ENCODE peak calls at places on chromosomes 5 and 9, in four cellular contexts. One of them, this sample, is unnamed.

GRCh38 chr9:20623748-20624124 is 1.4 kb upstream of the MLLT3 start:
- DNase-seq in GM12878: no peak
- DNase-seq in HepG2: no peak
- DNase-seq in K562: no peak
- DNase-seq in this sample: no peak

GRCh38 chr9:98260635-98261034 is 5.2 kb upstream of the TBC1D2 start:
- DNase-seq in GM12878: no peak
- DNase-seq in HepG2: no peak
- DNase-seq in K562: peak
- DNase-seq in this sample: no peak

GRCh38 chr9:76371901-76372300 is 22.3 kb downstream of the RFK start:
- DNase-seq in GM12878: no peak
- DNase-seq in HepG2: no peak
- DNase-seq in K562: no peak
- DNase-seq in this sample: no peak

GRCh38 chr9:89442016-89442415 is 55.9 kb downstream of the SEMA4D start:
- DNase-seq in GM12878: no peak
- DNase-seq in HepG2: no peak
- DNase-seq in K562: no peak
- DNase-seq in this sample: no peak

GRCh38 chr5:181205735-181206401 is 872 bp upstream of the TRIM7 start:
- DNase-seq in GM12878: no peak
- DNase-seq in HepG2: no peak
- DNase-seq in K562: no peak
- DNase-seq in this sample: no peak

GRCh38 chr5:760363-761205 is 23.9 kb downstream of the ZDHHC11B start:
- DNase-seq in GM12878: no peak
- DNase-seq in HepG2: no peak
- DNase-seq in K562: no peak
- DNase-seq in this sample: no peak

GRCh38 chr5:145660897-145661650 is 174.1 kb downstream of the PRELID2 start:
- DNase-seq in GM12878: no peak
- DNase-seq in HepG2: no peak
- DNase-seq in K562: no peak
- DNase-seq in this sample: no peak

GRCh38 chr5:111668713-111669112 is 88.3 kb downstream of the NREP start:
- DNase-seq in GM12878: no peak
- DNase-seq in HepG2: no peak
- DNase-seq in K562: no peak
- DNase-seq in this sample: no peak

GRCh38 chr9:70921126-70921525 is 200.3 kb downstream of the TRPM3 start:
- DNase-seq in GM12878: no peak
- DNase-seq in HepG2: no peak
- DNase-seq in K562: no peak
- DNase-seq in this sample: no peak

GRCh38 chr5:135457424-135458071 is 5.4 kb upstream of the TIFAB start:
- DNase-seq in GM12878: no peak
- DNase-seq in HepG2: peak
- DNase-seq in K562: peak
- DNase-seq in this sample: peak

GRCh38 chr9:124511891-124512805 is 4.9 kb upstream of the NR5A1 start:
- DNase-seq in GM12878: no peak
- DNase-seq in HepG2: peak
- DNase-seq in K562: peak
- DNase-seq in this sample: no peak

GRCh38 chr5:38724301-38725030 is 121.3 kb upstream of the OSMR start:
- DNase-seq in GM12878: no peak
- DNase-seq in HepG2: no peak
- DNase-seq in K562: no peak
- DNase-seq in this sample: no peak
- TF ChIP-seq TARDBP in GM12878: no peak
- TF ChIP-seq TARDBP in HepG2: no peak
- TF ChIP-seq TARDBP in K562: no peak
- TF ChIP-seq TARDBP in this sample: no peak

DNA sequence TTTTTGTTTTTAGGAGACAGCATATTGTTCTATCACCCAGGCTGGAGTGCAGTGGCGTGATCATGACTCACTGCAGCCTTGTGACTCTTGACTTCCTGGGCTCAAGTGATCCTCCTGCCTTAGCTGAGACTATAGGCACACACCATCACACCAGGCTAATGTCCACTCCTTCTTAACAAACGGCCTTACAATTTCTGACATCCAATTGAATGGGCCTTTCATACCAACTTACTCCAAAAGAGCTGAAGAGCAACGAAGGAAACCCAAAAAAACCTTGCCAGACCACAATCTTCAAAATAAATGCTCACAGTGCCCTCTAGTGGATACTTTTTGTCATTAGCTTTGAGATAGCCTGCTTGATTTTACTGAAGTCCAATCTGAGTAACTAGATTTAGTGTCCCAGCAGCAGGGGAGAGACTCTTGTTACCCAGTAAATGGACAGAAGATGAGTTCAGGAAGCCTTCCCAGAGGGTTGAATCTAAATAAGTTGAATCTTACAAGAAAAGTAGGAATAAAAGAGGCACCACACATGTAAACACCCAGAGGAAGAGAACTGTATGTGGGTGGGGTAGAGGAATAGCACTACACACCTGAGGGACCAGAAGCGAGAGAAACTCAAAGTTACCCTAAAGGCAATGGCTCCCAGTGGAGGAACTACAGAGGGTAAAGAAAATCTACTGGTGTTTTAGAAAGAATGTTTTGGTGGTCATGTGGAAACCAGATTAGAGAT is 9.3 kb downstream of the ZNF622 start:
- DNase-seq in GM12878: no peak
- DNase-seq in HepG2: peak
- DNase-seq in K562: peak
- DNase-seq in this sample: peak
- TF ChIP-seq FOXM1 in GM12878: no peak
- TF ChIP-seq FOXM1 in HepG2: no peak
- TF ChIP-seq FOXM1 in K562: no peak
- TF ChIP-seq FOXM1 in this sample: no peak

DNA sequence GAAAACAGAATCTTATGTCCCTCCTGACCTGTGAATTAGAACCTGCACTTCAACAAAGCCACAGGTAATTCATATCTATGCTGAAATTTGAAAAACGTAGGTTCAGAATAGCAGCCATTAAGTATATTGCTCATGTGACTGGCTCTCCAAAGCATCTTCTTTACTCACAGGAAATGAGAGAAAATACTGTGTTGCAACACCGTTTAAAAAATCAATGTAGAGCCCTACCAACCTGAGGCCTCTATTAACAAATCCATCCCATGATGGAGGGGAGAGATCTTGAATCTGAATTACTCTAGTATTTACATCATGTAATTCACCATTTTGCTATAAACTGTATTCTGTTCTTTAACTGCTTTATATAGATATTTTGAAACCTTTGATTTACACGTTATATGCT is 203.3 kb upstream of the ACTBL2 start:
- DNase-seq in GM12878: no peak
- DNase-seq in HepG2: no peak
- DNase-seq in K562: no peak
- DNase-seq in this sample: no peak
- TF ChIP-seq TARDBP in GM12878: no peak
- TF ChIP-seq TARDBP in HepG2: no peak
- TF ChIP-seq TARDBP in K562: no peak
- TF ChIP-seq TARDBP in this sample: no peak

GRCh38 chr9:127979333-127980055 is 1.3 kb downstream of the EEIG1 start:
- DNase-seq in GM12878: no peak
- DNase-seq in HepG2: peak
- DNase-seq in K562: peak
- DNase-seq in this sample: no peak
- TF ChIP-seq FOXM1 in GM12878: no peak
- TF ChIP-seq FOXM1 in HepG2: no peak
- TF ChIP-seq FOXM1 in K562: no peak
- TF ChIP-seq FOXM1 in this sample: no peak

DNA sequence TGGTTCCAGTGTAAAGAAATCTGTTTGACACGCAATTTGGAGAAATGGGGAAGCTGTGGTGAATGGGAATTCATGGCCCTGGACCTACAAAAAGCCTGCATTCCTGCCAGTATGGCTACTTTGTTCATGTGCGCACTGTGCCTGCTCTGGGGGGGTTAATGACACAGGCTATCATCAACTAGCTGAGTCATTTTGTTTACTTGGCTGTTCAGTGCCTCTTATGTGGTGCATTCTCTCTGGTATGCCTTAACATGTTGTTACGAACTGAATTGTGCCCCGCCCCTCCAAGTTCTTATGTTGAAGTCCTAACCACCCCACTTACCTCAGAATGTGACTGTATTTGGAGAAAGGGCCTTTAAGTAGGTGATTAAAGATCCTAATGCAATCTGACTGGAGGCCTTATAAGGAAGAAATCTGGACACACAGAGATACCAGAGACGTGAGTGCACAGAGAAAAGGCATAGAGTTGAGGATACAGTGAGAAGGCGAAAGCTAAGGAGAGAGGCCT is 20.4 kb upstream of the UBAP1 start:
- DNase-seq in GM12878: no peak
- DNase-seq in HepG2: peak
- DNase-seq in K562: peak
- DNase-seq in this sample: no peak
- TF ChIP-seq TARDBP in GM12878: no peak
- TF ChIP-seq TARDBP in HepG2: no peak
- TF ChIP-seq TARDBP in K562: no peak
- TF ChIP-seq TARDBP in this sample: no peak

GRCh38 chr9:4615778-4616177 is 46.3 kb upstream of the PLPP6 start:
- DNase-seq in GM12878: no peak
- DNase-seq in HepG2: no peak
- DNase-seq in K562: no peak
- DNase-seq in this sample: no peak

GRCh38 chr9:4617752-4618151 is 44.3 kb upstream of the PLPP6 start:
- DNase-seq in GM12878: no peak
- DNase-seq in HepG2: no peak
- DNase-seq in K562: no peak
- DNase-seq in this sample: no peak

GRCh38 chr9:4614627-4615026 is 47.5 kb upstream of the PLPP6 start:
- DNase-seq in GM12878: no peak
- DNase-seq in HepG2: peak
- DNase-seq in K562: no peak
- DNase-seq in this sample: no peak

GRCh38 chr9:4618700-4619099 is 43.4 kb upstream of the PLPP6 start:
- DNase-seq in GM12878: no peak
- DNase-seq in HepG2: no peak
- DNase-seq in K562: no peak
- DNase-seq in this sample: no peak

GRCh38 chr9:4615251-4615650 is 46.8 kb upstream of the PLPP6 start:
- DNase-seq in GM12878: no peak
- DNase-seq in HepG2: no peak
- DNase-seq in K562: no peak
- DNase-seq in this sample: no peak
- TF ChIP-seq FOXM1 in GM12878: no peak
- TF ChIP-seq FOXM1 in HepG2: no peak
- TF ChIP-seq FOXM1 in K562: no peak
- TF ChIP-seq FOXM1 in this sample: no peak

This sample was measured in HEK293T.